ENCODE peak calls at places on chromosomes 7 and 10, in six cellular contexts. C, R, I, Z, K and D are unnamed samples.

GRCh38 chr10:15168296-15168780 is at the start of gene NMT2:
- DNase-seq in C (peak; percentile 75), R (no peak), I (no peak), Z (no peak), K (peak; percentile 84), D (peak; percentile 69)

GRCh38 chr7:67625257-67625713 is 628.7 kb downstream of the TYW1 start:
- DNase-seq in C (peak; percentile 65), R (peak; percentile 62), I (no peak), Z (peak; percentile 80), K (peak; percentile 61), D (peak; percentile 10)

GRCh38 chr7:151135866-151136514 is 31.5 kb downstream of the GBX1 start:
- DNase-seq in C (no peak), R (no peak), I (no peak), Z (no peak), K (no peak), D (no peak)

GRCh38 chr7:1359681-1360485 is 99.4 kb downstream of the MICALL2 start:
- DNase-seq in C (no peak), R (no peak), I (no peak), Z (no peak), K (no peak), D (no peak)

GRCh38 chr10:72037266-72037665 is 51.1 kb downstream of the SPOCK2 start:
- DNase-seq in C (no peak), R (no peak), I (no peak), Z (no peak), K (no peak), D (no peak)

GRCh38 chr10:32048282-32048681 is 7.9 kb downstream of the KIF5B start:
- DNase-seq in C (no peak), R (no peak), I (no peak), Z (no peak), K (no peak), D (no peak)

GRCh38 chr10:132058111-132058745 is 7.5 kb upstream of the JAKMIP3 start:
- DNase-seq in C (peak; percentile 14), R (no peak), I (no peak), Z (no peak), K (no peak), D (no peak)

GRCh38 chr7:84058311-84059076 is 136.1 kb downstream of the SEMA3A start:
- DNase-seq in C (no peak), R (peak; percentile 15), I (no peak), Z (no peak), K (no peak), D (no peak)

GRCh38 chr7:100446040-100446439 is 9.7 kb upstream of the PPP1R35 start:
- DNase-seq in C (no peak), R (peak; percentile 61), I (no peak), Z (no peak), K (no peak), D (no peak)

GRCh38 chr7:75915416-75916156 is 631 bp downstream of the POR start:
- DNase-seq in C (peak; percentile 63), R (peak; percentile 52), I (no peak), Z (no peak), K (peak; percentile 40), D (peak; percentile 13)

GRCh38 chr7:139560678-139561077 is 37.2 kb downstream of the CLEC2L start:
- DNase-seq in C (no peak), R (no peak), I (no peak), Z (no peak), K (no peak), D (no peak)

GRCh38 chr10:104824378-104825006 is 183.4 kb downstream of the SORCS3 start:
- DNase-seq in C (peak; percentile 23), R (peak; percentile 17), I (no peak), Z (peak; percentile 29), K (peak; percentile 31), D (no peak)

GRCh38 chr7:35624299-35625186 is 70.4 kb downstream of the HERPUD2 start:
- DNase-seq in C (peak; percentile 83), R (peak; percentile 39), I (no peak), Z (peak; percentile 66), K (peak; percentile 45), D (peak; percentile 70)

GRCh38 chr7:140121321-140121720 is 55.5 kb downstream of the KDM7A start:
- DNase-seq in C (no peak), R (no peak), I (no peak), Z (no peak), K (peak; percentile 9), D (no peak)

GRCh38 chr10:97059006-97059871 is 126.5 kb downstream of the SLIT1 start:
- DNase-seq in C (no peak), R (no peak), I (no peak), Z (peak; percentile 42), K (no peak), D (no peak)

GRCh38 chr10:103745264-103746247 is 109.8 kb downstream of the SH3PXD2A start:
- DNase-seq in C (no peak), R (peak; percentile 43), I (peak; percentile 65), Z (no peak), K (peak; percentile 97), D (no peak)

GRCh38 chr10:65620404-65621048 is 1305.3 kb upstream of the LRRTM3 start:
- DNase-seq in C (no peak), R (no peak), I (no peak), Z (no peak), K (no peak), D (no peak)

GRCh38 chr10:63155388-63156028 is 22.4 kb downstream of the NRBF2 start:
- DNase-seq in C (no peak), R (no peak), I (no peak), Z (no peak), K (no peak), D (no peak)

GRCh38 chr7:39624935-39625694 is 1.7 kb downstream of the RALA start:
- DNase-seq in C (peak; percentile 34), R (peak; percentile 72), I (no peak), Z (no peak), K (no peak), D (no peak)

GRCh38 chr7:157576415-157576814 is 239.6 kb downstream of the DNAJB6 start:
- DNase-seq in C (no peak), R (no peak), I (peak; percentile 16), Z (no peak), K (no peak), D (no peak)

GRCh38 chr10:43884516-43885105 is 235.9 kb upstream of the ZNF32 start:
- DNase-seq in C (no peak), R (no peak), I (no peak), Z (no peak), K (no peak), D (no peak)

GRCh38 chr7:30396379-30396778 is 82.2 kb downstream of the NOD1 start:
- DNase-seq in C (peak; percentile 33), R (peak; percentile 28), I (no peak), Z (no peak), K (no peak), D (no peak)

GRCh38 chr10:118689070-118689858 is 65.5 kb downstream of the CACUL1 start:
- DNase-seq in C (no peak), R (no peak), I (no peak), Z (no peak), K (no peak), D (no peak)

GRCh38 chr10:97701438-97702064 is 12.0 kb upstream of the MARVELD1 start:
- DNase-seq in C (peak; percentile 86), R (peak; percentile 81), I (no peak), Z (peak; percentile 89), K (peak; percentile 66), D (peak; percentile 68)

GRCh38 chr10:93199221-93199681 is 125.6 kb downstream of the CYP26A1 start:
- DNase-seq in C (peak; percentile 43), R (peak; percentile 35), I (no peak), Z (no peak), K (peak; percentile 85), D (no peak)

GRCh38 chr10:32413513-32413912 is 32.4 kb upstream of the CCDC7 start:
- DNase-seq in C (no peak), R (peak; percentile 91), I (peak; percentile 35), Z (no peak), K (peak; percentile 75), D (peak; percentile 12)

GRCh38 chr10:104622175-104622574 is 18.9 kb upstream of the SORCS3 start:
- DNase-seq in C (no peak), R (no peak), I (no peak), Z (no peak), K (no peak), D (no peak)

GRCh38 chr10:5540080-5540479 is 15.3 kb downstream of the CALML3 start:
- DNase-seq in C (no peak), R (no peak), I (no peak), Z (no peak), K (no peak), D (no peak)

GRCh38 chr7:157521061-157521731 is 184.4 kb downstream of the DNAJB6 start:
- DNase-seq in C (no peak), R (no peak), I (no peak), Z (no peak), K (peak; percentile 19), D (no peak)

GRCh38 chr7:96075510-96076349 is 246.2 kb downstream of the SLC25A13 start:
- DNase-seq in C (peak; percentile 67), R (peak; percentile 62), I (peak; percentile 10), Z (peak; percentile 77), K (peak; percentile 56), D (peak; percentile 7)

GRCh38 chr10:52353210-52353609 is 39.1 kb downstream of the DKK1 start:
- DNase-seq in C (no peak), R (no peak), I (no peak), Z (no peak), K (no peak), D (no peak)

GRCh38 chr10:34539533-34540315 is 275.4 kb downstream of the PARD3 start:
- DNase-seq in C (no peak), R (peak; percentile 65), I (no peak), Z (no peak), K (no peak), D (no peak)

GRCh38 chr10:118047363-118047719 is 600 bp upstream of the RAB11FIP2 start:
- DNase-seq in C (no peak), R (no peak), I (no peak), Z (peak; percentile 32), K (no peak), D (no peak)

GRCh38 chr7:144656960-144657359 is 178.9 kb downstream of the TPK1 start:
- DNase-seq in C (peak; percentile 22), R (no peak), I (no peak), Z (no peak), K (no peak), D (no peak)

GRCh38 chr7:102978280-102978679 is 65.5 kb downstream of the LRRC17 start:
- DNase-seq in C (no peak), R (peak; percentile 85), I (no peak), Z (no peak), K (peak; percentile 79), D (no peak)

GRCh38 chr7:69706070-69706469 is 107.8 kb downstream of the AUTS2 start:
- DNase-seq in C (no peak), R (no peak), I (no peak), Z (no peak), K (no peak), D (no peak)

GRCh38 chr10:28679941-28680752 is 2.8 kb downstream of the BAMBI start:
- DNase-seq in C (peak; percentile 30), R (no peak), I (no peak), Z (peak; percentile 12), K (peak; percentile 59), D (no peak)

GRCh38 chr10:86048973-86049372 is 317.6 kb downstream of the GRID1 start:
- DNase-seq in C (no peak), R (no peak), I (no peak), Z (no peak), K (no peak), D (no peak)

GRCh38 chr7:43248961-43249807 is 136.7 kb downstream of the HECW1 start:
- DNase-seq in C (no peak), R (peak; percentile 77), I (no peak), Z (peak; percentile 12), K (peak; percentile 89), D (no peak)